ENCODE peak calls at places on chromosomes 3 and 15, in six cellular contexts. N is HepG2, K is H1, Y is GM12878, R is SK-N-SH, S is K562. L is an unnamed sample.

GRCh38 chr3:128348805-128349531 is 117.7 kb downstream of the DNAJB8 start:
- DNase-seq in S (no peak), N (no peak), K (no peak), Y (no peak), R (peak; percentile 78), L (peak; percentile 18)

GRCh38 chr3:48847586-48848423 is at the start of gene PRKAR2A:
- DNase-seq in S (peak; percentile 93), K (peak; percentile 92), R (peak; percentile 98), N (peak; percentile 73), Y (peak; percentile 62), L (peak; percentile 82)

GRCh38 chr3:27626596-27627118 is 95.5 kb downstream of the EOMES start:
- DNase-seq in K (no peak), N (peak; percentile 9), Y (no peak), R (no peak), S (no peak), L (no peak)

GRCh38 chr3:107710851-107711250 is 188.1 kb downstream of the BBX start:
- DNase-seq in K (no peak), N (no peak), Y (no peak), R (no peak), S (peak; percentile 11), L (no peak)

GRCh38 chr15:95439812-95440380 is 890.6 kb upstream of the NR2F2 start:
- DNase-seq in S (no peak), Y (no peak), N (no peak), R (no peak), K (no peak), L (no peak)

GRCh38 chr3:99639579-99639978 is 1.2 kb downstream of the COL8A1 start:
- DNase-seq in K (no peak), N (no peak), Y (no peak), S (no peak), R (no peak), L (no peak)

GRCh38 chr3:179071569-179072397 is at the start of gene ZMAT3:
- DNase-seq in N (peak; percentile 71), R (peak; percentile 96), K (peak; percentile 89), Y (no peak), S (peak; percentile 89), L (peak; percentile 55)

GRCh38 chr3:187977659-187978058 is 176.3 kb upstream of the LPP start:
- DNase-seq in K (no peak), S (no peak), N (no peak), Y (no peak), R (no peak), L (no peak)

GRCh38 chr3:114551770-114552526 is 258.1 kb downstream of the TIGIT start:
- DNase-seq in S (no peak), Y (no peak), K (no peak), R (no peak), N (no peak), L (no peak)

GRCh38 chr3:141877911-141878310 is 1.5 kb downstream of the ATP1B3 start:
- DNase-seq in R (no peak), Y (no peak), N (no peak), K (no peak), S (peak; percentile 48), L (no peak)

DNA sequence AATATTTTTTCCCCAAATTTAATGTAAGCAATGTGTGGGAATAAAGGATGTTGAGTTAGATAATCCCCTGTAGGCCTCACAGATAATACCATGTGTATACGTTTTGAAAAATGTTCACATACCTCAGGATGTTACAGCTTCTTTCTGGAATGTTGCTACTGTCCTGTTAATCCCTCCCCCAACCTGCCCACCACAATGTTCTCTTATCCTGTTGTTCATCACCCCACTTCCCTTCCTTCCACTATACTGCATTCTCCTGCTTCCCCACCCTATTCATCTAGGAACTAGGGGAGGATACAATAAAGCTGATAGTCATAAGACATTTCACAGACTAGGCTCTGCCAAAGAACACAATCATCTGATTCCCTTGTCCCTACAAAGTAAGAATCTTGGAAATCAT is 92.1 kb downstream of the IGF2BP2 start:
- DNase-seq in K (no peak), S (no peak), Y (no peak), R (no peak), N (peak; percentile 76), L (no peak)
- TF ChIP-seq GABPA in K (no peak), S (no peak), Y (no peak), R (no peak), N (no peak), L (no peak)

GRCh38 chr3:42612928-42613327 is 12.4 kb downstream of the NKTR start:
- DNase-seq in K (no peak), Y (peak; percentile 27), N (no peak), S (peak; percentile 37), R (no peak), L (no peak)
- H3K27ac ChIP-seq in K (no peak overlapping the region), Y (peak overlapping the region; percentile 11), N (no peak overlapping the region), S (peak overlapping the region; percentile 38), R (no peak overlapping the region), L (no peak overlapping the region)

DNA sequence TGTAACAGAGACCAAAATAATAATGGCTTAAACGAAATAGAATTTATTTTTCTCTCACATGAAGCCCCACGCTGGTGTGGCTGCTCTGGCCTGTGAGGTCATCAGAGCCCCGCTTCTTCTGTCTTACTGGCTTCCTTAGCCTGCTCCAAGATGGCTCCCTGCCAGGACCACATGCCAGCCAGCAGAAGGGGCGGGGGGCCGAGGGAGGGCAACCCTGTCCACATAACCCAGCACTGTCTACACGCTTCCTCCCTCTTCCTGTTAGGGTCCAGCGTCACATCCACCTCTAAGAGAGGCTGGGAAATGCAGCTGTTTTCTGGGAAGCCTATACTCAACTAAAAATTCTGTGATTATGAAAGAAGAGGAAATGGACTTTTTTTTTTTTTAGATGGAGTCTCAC is 107.9 kb upstream of the DLG1 start:
- DNase-seq in S (peak; percentile 3), Y (no peak), N (no peak), K (no peak), R (peak; percentile 36), L (no peak)
- TF ChIP-seq GABPA in S (no peak), Y (no peak), N (no peak), K (no peak), R (no peak), L (no peak)

GRCh38 chr3:149584236-149584635 is 73.6 kb downstream of the WWTR1 start:
- DNase-seq in Y (no peak), R (no peak), N (no peak), K (no peak), S (no peak), L (no peak)
- H3K27ac ChIP-seq in Y (peak overlapping the region; percentile 70), R (no peak overlapping the region), N (no peak overlapping the region), K (no peak overlapping the region), S (no peak overlapping the region), L (no peak overlapping the region)

L was measured in HL-60.